ENCODE peak calls at places on chromosomes 1 and 21, in eight cellular contexts. H is activated naive CD4-positive, alpha-beta T cell treated with anti-CD3 and anti-CD28 coated beads for 36 hours; T is HAP-1; W is ascending aorta; K is astrocyte of the cerebellum; Z is AG10803; D is activated effector memory CD4-positive, alpha-beta T cell treated with anti-CD3 and anti-CD28 coated beads, Interleukin-2, amount 50 U/mL, for 16 hours; V is iPS-NIHi11. P is an unnamed sample.

GRCh38 chr1:2642131-2642559 is 9.3 kb upstream of the MMEL1 start:
- DNase-seq in W (no peak), T (no peak), D (no peak), K (no peak), H (no peak), V (no peak), Z (no peak), P (no peak)

GRCh38 chr1:55195523-55196233 is 19.5 kb downstream of the USP24 start:
- DNase-seq in H (no peak), T (no peak), K (no peak), V (no peak), Z (peak), D (no peak), W (no peak), P (no peak)

GRCh38 chr1:172837816-172838680 is 179.1 kb downstream of the FASLG start:
- DNase-seq in K (no peak), V (no peak), Z (no peak), H (peak), T (no peak), W (no peak), D (no peak), P (no peak)

GRCh38 chr1:198083549-198083948 is 73.2 kb upstream of the NEK7 start:
- DNase-seq in V (no peak), K (no peak), D (no peak), Z (no peak), W (no peak), T (no peak), H (no peak), P (no peak)

GRCh38 chr1:115647919-115648597 is 6.3 kb downstream of the VANGL1 start:
- DNase-seq in K (no peak), W (no peak), Z (no peak), D (no peak), H (no peak), T (no peak), V (no peak), P (no peak)

GRCh38 chr1:225424562-225425210 is 3.2 kb downstream of the LBR start:
- DNase-seq in H (no peak), K (no peak), V (no peak), Z (peak), T (no peak), W (no peak), D (no peak), P (no peak)

GRCh38 chr1:164644268-164644667 is 85.3 kb downstream of the PBX1 start:
- DNase-seq in V (no peak), W (no peak), K (no peak), D (no peak), H (no peak), Z (no peak), T (no peak), P (no peak)

GRCh38 chr21:37546299-37546908 is 179.8 kb downstream of the DYRK1A start:
- DNase-seq in Z (no peak), V (no peak), W (no peak), K (no peak), T (no peak), H (no peak), D (no peak), P (no peak)

GRCh38 chr1:160096491-160097116 is 1.8 kb downstream of the IGSF8 start:
- DNase-seq in K (no peak), V (no peak), H (peak), T (peak), W (peak), Z (peak), D (no peak), P (no peak)